ENCODE peak calls at places on chromosomes 1 and 21, in seven cellular contexts. M, J, X, L, G, F and N are unnamed samples.

GRCh38 chr1:161989108-161989507 is 34.6 kb downstream of the OLFML2B start:
- DNase-seq in M (peak; percentile 11), J (no peak), X (no peak), L (peak; percentile 13), G (peak; percentile 67), F (no peak), N (no peak)

GRCh38 chr1:58774027-58774426 is 9.8 kb downstream of the JUN start:
- DNase-seq in M (no peak), J (no peak), X (no peak), L (no peak), G (no peak), F (no peak), N (no peak)

GRCh38 chr1:205678286-205679111 is 1.8 kb downstream of the SLC45A3 start:
- DNase-seq in M (peak; percentile 55), J (no peak), X (no peak), L (peak; percentile 71), G (no peak), F (no peak), N (no peak)

GRCh38 chr1:119870917-119871486 is 25.3 kb downstream of the ADAM30 start:
- DNase-seq in M (peak; percentile 72), J (peak; percentile 89), X (peak; percentile 78), L (peak; percentile 78), G (peak; percentile 87), F (peak; percentile 77), N (peak; percentile 100)

GRCh38 chr21:16519656-16520055 is 789.9 kb downstream of the USP25 start:
- DNase-seq in M (no peak), J (no peak), X (no peak), L (no peak), G (no peak), F (no peak), N (no peak)

GRCh38 chr1:165144757-165145397 is 211.6 kb downstream of the LMX1A start:
- DNase-seq in M (peak; percentile 44), J (peak; percentile 67), X (peak; percentile 72), L (peak; percentile 45), G (peak; percentile 75), F (peak; percentile 60), N (peak; percentile 36)

GRCh38 chr1:214259353-214259982 is 21.5 kb upstream of the SMYD2 start:
- DNase-seq in M (peak; percentile 50), J (no peak), X (no peak), L (peak; percentile 26), G (peak; percentile 48), F (no peak), N (no peak)

GRCh38 chr1:233993651-233994050 is 89.2 kb downstream of the SLC35F3 start:
- DNase-seq in M (no peak), J (no peak), X (no peak), L (no peak), G (peak; percentile 43), F (no peak), N (no peak)

GRCh38 chr1:9823693-9823942 is 147 bp downstream of the CLSTN1 start:
- DNase-seq in M (no peak), J (no peak), X (no peak), L (no peak), G (no peak), F (no peak), N (no peak)

GRCh38 chr1:67313934-67314671 is 6.4 kb downstream of the IL12RB2 start:
- DNase-seq in M (no peak), J (no peak), X (no peak), L (no peak), G (no peak), F (no peak), N (no peak)

GRCh38 chr1:169103443-169103842 is 3.0 kb upstream of the ATP1B1 start:
- DNase-seq in M (no peak), J (no peak), X (no peak), L (no peak), G (no peak), F (no peak), N (no peak)

GRCh38 chr1:174266476-174266875 is 107.2 kb downstream of the RABGAP1L start:
- DNase-seq in M (peak; percentile 14), J (no peak), X (no peak), L (no peak), G (no peak), F (no peak), N (no peak)

GRCh38 chr1:119732465-119733168 is 20.9 kb downstream of the PHGDH start:
- DNase-seq in M (no peak), J (no peak), X (no peak), L (no peak), G (no peak), F (peak; percentile 62), N (no peak)

GRCh38 chr1:24898909-24899439 is 31.1 kb downstream of the RUNX3 start:
- DNase-seq in M (no peak), J (no peak), X (no peak), L (no peak), G (no peak), F (no peak), N (peak; percentile 28)

GRCh38 chr1:28973850-28974841 is 59.8 kb downstream of the EPB41 start:
- DNase-seq in M (peak; percentile 60), J (no peak), X (no peak), L (peak; percentile 14), G (no peak), F (no peak), N (no peak)

GRCh38 chr1:45116340-45116739 is 90.1 kb downstream of the ZSWIM5 start:
- DNase-seq in M (no peak), J (no peak), X (no peak), L (no peak), G (no peak), F (no peak), N (no peak)
- H3K4ac ChIP-seq in M (no peak overlapping the region), J (no peak overlapping the region), X (no peak overlapping the region), L (no peak overlapping the region), G (no peak overlapping the region), F (no peak overlapping the region), N (no peak overlapping the region)

GRCh38 chr1:95067069-95067468 is 5.7 kb downstream of the ALG14 start:
- DNase-seq in M (no peak), J (no peak), X (no peak), L (no peak), G (no peak), F (no peak), N (no peak)
- H3K4ac ChIP-seq in M (no peak overlapping the region), J (no peak overlapping the region), X (no peak overlapping the region), L (no peak overlapping the region), G (no peak overlapping the region), F (no peak overlapping the region), N (no peak overlapping the region)

GRCh38 chr1:32702599-32703478 is at the start of gene SYNC:
- DNase-seq in M (peak; percentile 78), J (no peak), X (no peak), L (peak; percentile 69), G (no peak), F (no peak), N (no peak)

GRCh38 chr1:32703479-32704291 is 1.1 kb upstream of the SYNC start:
- DNase-seq in M (peak; percentile 99), J (no peak), X (no peak), L (peak; percentile 96), G (peak; percentile 88), F (peak; percentile 28), N (no peak)

GRCh38 chr1:32701951-32702598 is 495 bp downstream of the SYNC start:
- DNase-seq in M (peak; percentile 33), J (no peak), X (no peak), L (peak; percentile 57), G (no peak), F (no peak), N (no peak)

GRCh38 chr1:32705516-32705915 is 2.9 kb upstream of the SYNC start:
- DNase-seq in M (no peak), J (no peak), X (no peak), L (no peak), G (no peak), F (no peak), N (no peak)

GRCh38 chr1:32701421-32701911 is 1.1 kb downstream of the SYNC start:
- DNase-seq in M (no peak), J (no peak), X (no peak), L (peak; percentile 49), G (no peak), F (no peak), N (no peak)
- H3K4ac ChIP-seq in M (peak overlapping the region; percentile 100), J (no peak overlapping the region), X (no peak overlapping the region), L (peak overlapping the region; percentile 26), G (no peak overlapping the region), F (peak overlapping the region; percentile 14), N (no peak overlapping the region)

GRCh38 chr1:158020877-158021630 is 27.6 kb downstream of the KIRREL1 start:
- DNase-seq in M (no peak), J (no peak), X (no peak), L (no peak), G (no peak), F (no peak), N (no peak)

GRCh38 chr1:158019177-158019868 is 25.9 kb downstream of the KIRREL1 start:
- DNase-seq in M (peak; percentile 94), J (peak; percentile 82), X (peak; percentile 69), L (peak; percentile 97), G (peak; percentile 98), F (peak; percentile 33), N (no peak)

GRCh38 chr1:158022554-158023278 is 29.3 kb downstream of the KIRREL1 start:
- DNase-seq in M (no peak), J (no peak), X (no peak), L (no peak), G (no peak), F (no peak), N (no peak)

GRCh38 chr1:158024737-158025136 is 31.3 kb downstream of the KIRREL1 start:
- DNase-seq in M (no peak), J (no peak), X (no peak), L (no peak), G (no peak), F (no peak), N (no peak)

DNA sequence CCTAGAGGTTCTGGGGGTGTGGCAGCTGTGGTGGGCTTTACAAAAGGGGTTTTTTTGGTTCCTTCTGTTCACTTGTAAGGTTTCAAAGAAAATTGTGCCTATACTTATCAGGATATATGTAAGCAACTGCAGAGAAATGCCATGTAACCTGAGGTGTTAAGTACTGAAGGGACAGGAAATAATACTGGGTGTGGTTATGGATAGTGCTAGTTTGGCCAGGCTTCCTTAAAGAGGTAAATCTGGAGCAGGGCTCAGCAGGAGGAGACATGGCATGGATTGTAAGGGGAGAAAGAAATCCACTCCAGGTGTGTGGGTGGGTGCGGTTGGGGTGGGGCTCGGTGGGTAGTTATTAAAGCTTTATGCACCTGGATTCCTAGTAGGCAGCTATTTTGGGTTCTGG is 28.3 kb downstream of the KIRREL1 start:
- DNase-seq in M (no peak), J (no peak), X (no peak), L (no peak), G (no peak), F (no peak), N (no peak)
- H3K4ac ChIP-seq in M (peak overlapping the region; percentile 99), J (no peak overlapping the region), X (no peak overlapping the region), L (no peak overlapping the region), G (no peak overlapping the region), F (peak overlapping the region; percentile 20), N (no peak overlapping the region)

GRCh38 chr1:68497358-68497698 is 446 bp upstream of the DEPDC1 start:
- DNase-seq in M (no peak), J (no peak), X (no peak), L (no peak), G (no peak), F (no peak), N (no peak)
- H3K4ac ChIP-seq in M (no peak overlapping the region), J (no peak overlapping the region), X (no peak overlapping the region), L (no peak overlapping the region), G (no peak overlapping the region), F (no peak overlapping the region), N (no peak overlapping the region)